ENCODE peak calls at places on chromosomes 6 and 20, in five cellular contexts. X, S, N, V and R are unnamed samples.

GRCh38 chr6:31676904-31677303 is 4.0 kb downstream of the LY6G5C start:
- DNase-seq in S (no peak), X (no peak), V (no peak), N (no peak), R (no peak)

GRCh38 chr20:2756056-2756611 is 44.3 kb downstream of the CPXM1 start:
- DNase-seq in N (no peak), S (no peak), X (no peak), V (peak), R (peak)

GRCh38 chr6:10528170-10528981 is 7.2 kb downstream of the GCNT2 start:
- DNase-seq in S (no peak), N (no peak), X (no peak), V (peak), R (no peak)

GRCh38 chr6:83514877-83515466 is 2.6 kb downstream of the PRSS35 start:
- DNase-seq in S (peak), X (no peak), V (peak), N (no peak), R (peak)

GRCh38 chr6:40312213-40313015 is 274.8 kb downstream of the LRFN2 start:
- DNase-seq in X (no peak), S (no peak), V (no peak), N (no peak), R (peak)

GRCh38 chr20:47686545-47686944 is 98.7 kb downstream of the SULF2 start:
- DNase-seq in S (no peak), V (peak), N (no peak), X (no peak), R (peak)

GRCh38 chr20:10644458-10645204 is 29.2 kb downstream of the JAG1 start:
- DNase-seq in N (no peak), V (no peak), S (no peak), X (no peak), R (peak)

GRCh38 chr6:166540631-166541331 is 45.7 kb downstream of the RAMACL start:
- DNase-seq in S (no peak), V (no peak), X (peak), N (no peak), R (no peak)

GRCh38 chr6:151082079-151082478 is 157.7 kb upstream of the AKAP12 start:
- DNase-seq in X (no peak), S (no peak), N (peak), V (no peak), R (peak)

GRCh38 chr6:3210024-3210610 is 17.3 kb downstream of the TUBB2B start:
- DNase-seq in N (no peak), V (no peak), S (no peak), X (no peak), R (no peak)

GRCh38 chr20:48791666-48792071 is 36.1 kb downstream of the PREX1 start:
- DNase-seq in V (peak), X (no peak), S (no peak), N (no peak), R (no peak)

GRCh38 chr6:1552296-1552761 is 57.4 kb upstream of the FOXC1 start:
- DNase-seq in N (peak), S (no peak), X (no peak), V (peak), R (no peak)

GRCh38 chr20:46308258-46309157 is at the start of gene CDH22:
- DNase-seq in S (peak), V (no peak), N (peak), X (peak), R (peak)

GRCh38 chr6:3159805-3160781 is 2.7 kb upstream of the TUBB2A start:
- DNase-seq in N (peak), V (peak), S (no peak), X (no peak), R (peak)

GRCh38 chr6:66848244-66848953 is 1141.4 kb upstream of the EYS start:
- DNase-seq in V (no peak), N (no peak), S (no peak), X (no peak), R (no peak)

GRCh38 chr6:16921399-16922110 is 160.3 kb upstream of the ATXN1 start:
- DNase-seq in V (no peak), N (no peak), S (no peak), X (no peak), R (no peak)

GRCh38 chr6:119493980-119494379 is 144.4 kb upstream of the MAN1A1 start:
- DNase-seq in S (no peak), N (no peak), V (no peak), X (no peak), R (no peak)

GRCh38 chr6:122170274-122170673 is 229.2 kb upstream of the HSF2 start:
- DNase-seq in N (no peak), V (no peak), S (no peak), X (no peak), R (no peak)

GRCh38 chr20:55097621-55098020 is 622.2 kb downstream of the DOK5 start:
- DNase-seq in X (no peak), S (no peak), N (no peak), V (no peak), R (no peak)

GRCh38 chr6:135008072-135008940 is 46.3 kb downstream of the HBS1L start:
- DNase-seq in N (no peak), X (no peak), V (no peak), S (no peak), R (no peak)